ENCODE peak calls at places on chromosomes 2 and 18, in four cellular contexts. One of them, this sample, is unnamed.

GRCh38 chr2:205293559-205293958 is 388.7 kb upstream of the NRP2 start:
- DNase-seq in IMR-90: no peak
- DNase-seq in endothelial cell: no peak
- DNase-seq in fibroblast of pulmonary artery: no peak
- DNase-seq in this sample: no peak

GRCh38 chr18:58025205-58025604 is 18.8 kb upstream of the NEDD4L start:
- DNase-seq in endothelial cell: no peak
- DNase-seq in fibroblast of pulmonary artery: no peak
- DNase-seq in IMR-90: no peak
- DNase-seq in this sample: no peak

GRCh38 chr2:225140761-225141160 is 98.5 kb upstream of the DOCK10 start:
- DNase-seq in fibroblast of pulmonary artery: no peak
- DNase-seq in IMR-90: no peak
- DNase-seq in endothelial cell: no peak
- DNase-seq in this sample: no peak

GRCh38 chr18:11802160-11802559 is 49.1 kb upstream of the CHMP1B start:
- DNase-seq in IMR-90: no peak
- DNase-seq in endothelial cell: no peak
- DNase-seq in fibroblast of pulmonary artery: no peak
- DNase-seq in this sample: no peak

GRCh38 chr2:160252278-160252887 is 52.3 kb upstream of the ITGB6 start:
- DNase-seq in endothelial cell: no peak
- DNase-seq in IMR-90: peak; percentile 44
- DNase-seq in fibroblast of pulmonary artery: peak; percentile 68
- DNase-seq in this sample: no peak

GRCh38 chr2:14303366-14304115 is 329.0 kb upstream of the LRATD1 start:
- DNase-seq in endothelial cell: no peak
- DNase-seq in IMR-90: no peak
- DNase-seq in fibroblast of pulmonary artery: no peak
- DNase-seq in this sample: no peak

GRCh38 chr18:74899554-74899953 is 301.9 kb downstream of the ZNF407 start:
- DNase-seq in fibroblast of pulmonary artery: peak; percentile 15
- DNase-seq in endothelial cell: no peak
- DNase-seq in IMR-90: no peak
- DNase-seq in this sample: no peak

GRCh38 chr2:109637749-109638570 is 23.8 kb downstream of the SOWAHC start:
- DNase-seq in endothelial cell: no peak
- DNase-seq in IMR-90: peak; percentile 65
- DNase-seq in fibroblast of pulmonary artery: peak; percentile 69
- DNase-seq in this sample: no peak

GRCh38 chr18:40423291-40423690 is 1531.7 kb upstream of the PIK3C3 start:
- DNase-seq in IMR-90: no peak
- DNase-seq in fibroblast of pulmonary artery: no peak
- DNase-seq in endothelial cell: no peak
- DNase-seq in this sample: no peak

GRCh38 chr2:113084249-113085000 is 16.7 kb downstream of the IL1F10 start:
- DNase-seq in fibroblast of pulmonary artery: peak; percentile 19
- DNase-seq in IMR-90: no peak
- DNase-seq in endothelial cell: no peak
- DNase-seq in this sample: no peak

GRCh38 chr2:96150791-96151594 is 5.8 kb upstream of the DUSP2 start:
- DNase-seq in IMR-90: no peak
- DNase-seq in endothelial cell: no peak
- DNase-seq in fibroblast of pulmonary artery: no peak
- DNase-seq in this sample: no peak

GRCh38 chr2:230408244-230408842 is 7.7 kb upstream of the SP100 start:
- DNase-seq in fibroblast of pulmonary artery: peak; percentile 92
- DNase-seq in IMR-90: peak; percentile 88
- DNase-seq in endothelial cell: no peak
- DNase-seq in this sample: no peak

GRCh38 chr18:21686282-21687105 is 18.1 kb downstream of the ABHD3 start:
- DNase-seq in endothelial cell: no peak
- DNase-seq in fibroblast of pulmonary artery: peak; percentile 17
- DNase-seq in IMR-90: peak; percentile 59
- DNase-seq in this sample: no peak

GRCh38 chr2:62570861-62571698 is 65.1 kb upstream of the TMEM17 start:
- DNase-seq in IMR-90: no peak
- DNase-seq in endothelial cell: peak; percentile 5
- DNase-seq in fibroblast of pulmonary artery: no peak
- DNase-seq in this sample: no peak

This sample was measured in smooth muscle cell of the brain vasculature.